ENCODE peak calls at places on chromosomes 1 and 21, in five cellular contexts. R is left lung; O is CD4-positive, alpha-beta T cell; L is lower lobe of right lung; F is tibial artery. B is an unnamed sample.
A peak's percentile ranks its signal among the peaks of the same experiment; 100 is the strongest.

GRCh38 chr1:172425339-172425738 is 4.9 kb downstream of the C1orf105 start:
- DNase-seq in R (no peak), F (no peak), L (no peak), O (no peak), B (no peak)

GRCh38 chr1:53288247-53289049 is 39.4 kb downstream of the LRP8 start:
- DNase-seq in O (no peak), R (no peak), F (no peak), L (no peak), B (no peak)

GRCh38 chr1:54284781-54285563 is 85.0 kb downstream of the MRPL37 start:
- DNase-seq in R (no peak), F (no peak), O (no peak), L (no peak), B (no peak)

GRCh38 chr1:116115476-116115875 is 4.3 kb downstream of the MAB21L3 start:
- DNase-seq in L (no peak), R (no peak), F (no peak), O (no peak), B (no peak)

GRCh38 chr1:239456788-239457187 is 70.4 kb downstream of the CHRM3 start:
- DNase-seq in F (no peak), O (no peak), R (no peak), L (no peak), B (no peak)

GRCh38 chr1:236992449-236992848 is 11.8 kb downstream of the MT1HL1 start:
- DNase-seq in F (no peak), R (no peak), L (no peak), O (no peak), B (no peak)

GRCh38 chr1:55869050-55869449 is 653.9 kb upstream of the USP24 start:
- DNase-seq in R (peak; percentile 41), O (no peak), F (peak; percentile 53), L (peak; percentile 69), B (no peak)

GRCh38 chr1:40783001-40783905 is at the start of gene KCNQ4:
- DNase-seq in O (no peak), R (peak; percentile 44), F (peak; percentile 62), L (peak; percentile 69), B (no peak)

GRCh38 chr1:235562589-235562988 is 58.3 kb upstream of the B3GALNT2 start:
- DNase-seq in F (no peak), R (no peak), O (no peak), L (no peak), B (no peak)

GRCh38 chr1:104136621-104137020 is 386.9 kb downstream of the AMY1C start:
- DNase-seq in L (no peak), O (no peak), R (no peak), F (no peak), B (no peak)

GRCh38 chr1:212858461-212859265 is 588 bp downstream of the FLVCR1 start:
- DNase-seq in O (no peak), L (peak; percentile 59), F (no peak), R (peak; percentile 41), B (no peak)

GRCh38 chr1:179728266-179728665 is 14.8 kb upstream of the FAM163A start:
- DNase-seq in L (no peak), F (no peak), R (no peak), O (no peak), B (no peak)

GRCh38 chr1:205798577-205798976 is 14.4 kb downstream of the SLC41A1 start:
- DNase-seq in O (no peak), R (no peak), F (no peak), L (no peak), B (no peak)

GRCh38 chr1:158149577-158150269 is 31.0 kb upstream of the CD1D start:
- DNase-seq in F (peak; percentile 95), L (peak; percentile 92), O (peak; percentile 38), R (peak; percentile 95), B (peak; percentile 93)

GRCh38 chr1:193104906-193105820 is at the start of gene GLRX2:
- DNase-seq in L (peak; percentile 91), F (peak; percentile 83), R (peak; percentile 90), O (peak; percentile 50), B (peak; percentile 79)

GRCh38 chr1:44826375-44827196 is 16.5 kb downstream of the PTCH2 start:
- DNase-seq in R (peak; percentile 85), O (no peak), L (peak; percentile 79), F (peak; percentile 78), B (peak; percentile 88)

GRCh38 chr1:28236656-28237331 is 870 bp downstream of the ATP5IF1 start:
- DNase-seq in F (no peak), R (no peak), L (no peak), O (no peak), B (no peak)

GRCh38 chr1:26234644-26235384 is 814 bp downstream of the CEP85 start:
- DNase-seq in F (no peak), R (no peak), O (no peak), L (no peak), B (no peak)

GRCh38 chr1:67618285-67619018 is 66.5 kb upstream of the GADD45A start:
- DNase-seq in R (peak; percentile 54), L (no peak), O (no peak), F (peak; percentile 79), B (no peak)

GRCh38 chr1:147676306-147677085 is 6.2 kb upstream of the ACP6 start:
- DNase-seq in F (no peak), O (no peak), L (no peak), R (no peak), B (no peak)

GRCh38 chr1:40411294-40411693 is 37.8 kb downstream of the SMAP2 start:
- DNase-seq in O (no peak), F (no peak), L (no peak), R (no peak), B (no peak)

GRCh38 chr21:36330904-36331303 is 10.9 kb downstream of the MORC3 start:
- DNase-seq in R (no peak), F (peak; percentile 33), L (no peak), O (peak; percentile 16), B (peak; percentile 54)

GRCh38 chr1:45246760-45247159 is 40.4 kb upstream of the ZSWIM5 start:
- DNase-seq in F (no peak), R (no peak), O (no peak), L (no peak), B (no peak)

GRCh38 chr1:210302501-210302900 is 26.2 kb upstream of the HHAT start:
- DNase-seq in R (no peak), L (no peak), O (no peak), F (peak; percentile 37), B (no peak)

GRCh38 chr1:59926381-59927243 is at the start of gene CYP2J2:
- DNase-seq in R (peak; percentile 58), F (peak; percentile 24), O (peak; percentile 6), L (peak; percentile 63), B (peak; percentile 46)

GRCh38 chr1:237358555-237358954 is 316.6 kb downstream of the RYR2 start:
- DNase-seq in L (no peak), F (no peak), R (no peak), O (no peak), B (no peak)

GRCh38 chr1:214933375-214933774 is 149.2 kb upstream of the KCNK2 start:
- DNase-seq in L (no peak), O (no peak), R (no peak), F (no peak), B (no peak)

GRCh38 chr1:214928574-214928973 is 154.0 kb upstream of the KCNK2 start:
- DNase-seq in O (no peak), L (no peak), F (no peak), R (no peak), B (no peak)

GRCh38 chr1:214923516-214923915 is 159.0 kb upstream of the KCNK2 start:
- DNase-seq in O (no peak), R (no peak), L (no peak), F (no peak), B (no peak)

GRCh38 chr1:214927791-214928190 is 154.7 kb upstream of the KCNK2 start:
- DNase-seq in O (no peak), L (no peak), R (no peak), F (no peak), B (no peak)
- TF ChIP-seq CTCF in O (no peak), L (no peak), R (no peak), F (no peak), B (no peak)

GRCh38 chr1:243916160-243916559 is 66.1 kb upstream of the AKT3 start:
- DNase-seq in R (no peak), O (no peak), F (no peak), L (no peak), B (no peak)

GRCh38 chr1:243912347-243912746 is 62.3 kb upstream of the AKT3 start:
- DNase-seq in O (no peak), L (no peak), F (no peak), R (no peak), B (no peak)

GRCh38 chr1:243921113-243921512 is 71.1 kb upstream of the AKT3 start:
- DNase-seq in L (no peak), O (no peak), F (no peak), R (no peak), B (no peak)

GRCh38 chr1:243917863-243918565 is 68.0 kb upstream of the AKT3 start:
- DNase-seq in O (no peak), R (no peak), L (no peak), F (no peak), B (no peak)

GRCh38 chr1:243917177-243917862 is 67.3 kb upstream of the AKT3 start:
- DNase-seq in F (no peak), R (no peak), L (peak; percentile 52), O (no peak), B (no peak)
- TF ChIP-seq CTCF in F (no peak), R (no peak), L (no peak), O (no peak), B (no peak)

DNA sequence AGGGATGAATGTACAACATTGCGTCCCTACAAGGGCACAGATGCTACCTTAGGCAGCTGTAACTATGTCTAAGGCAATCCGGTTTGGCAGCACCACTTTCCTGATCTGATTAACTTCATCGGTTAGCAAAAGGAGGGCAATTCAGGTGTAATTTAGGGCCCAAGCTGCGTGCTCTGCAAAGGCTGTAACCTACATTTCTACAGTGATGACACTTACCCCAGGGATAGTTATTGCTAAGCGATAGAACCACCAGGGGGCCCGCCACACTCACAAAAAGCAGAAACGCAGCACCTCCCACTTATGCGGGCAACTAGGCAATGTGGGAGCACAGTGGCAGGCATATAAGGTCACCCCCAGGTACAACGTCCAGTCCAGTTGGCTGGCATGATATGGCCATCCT is 113.5 kb downstream of the GDAP2 start:
- DNase-seq in F (no peak), R (no peak), L (no peak), O (no peak), B (no peak)
- TF ChIP-seq CTCF in F (no peak), R (no peak), L (no peak), O (no peak), B (no peak)

DNA sequence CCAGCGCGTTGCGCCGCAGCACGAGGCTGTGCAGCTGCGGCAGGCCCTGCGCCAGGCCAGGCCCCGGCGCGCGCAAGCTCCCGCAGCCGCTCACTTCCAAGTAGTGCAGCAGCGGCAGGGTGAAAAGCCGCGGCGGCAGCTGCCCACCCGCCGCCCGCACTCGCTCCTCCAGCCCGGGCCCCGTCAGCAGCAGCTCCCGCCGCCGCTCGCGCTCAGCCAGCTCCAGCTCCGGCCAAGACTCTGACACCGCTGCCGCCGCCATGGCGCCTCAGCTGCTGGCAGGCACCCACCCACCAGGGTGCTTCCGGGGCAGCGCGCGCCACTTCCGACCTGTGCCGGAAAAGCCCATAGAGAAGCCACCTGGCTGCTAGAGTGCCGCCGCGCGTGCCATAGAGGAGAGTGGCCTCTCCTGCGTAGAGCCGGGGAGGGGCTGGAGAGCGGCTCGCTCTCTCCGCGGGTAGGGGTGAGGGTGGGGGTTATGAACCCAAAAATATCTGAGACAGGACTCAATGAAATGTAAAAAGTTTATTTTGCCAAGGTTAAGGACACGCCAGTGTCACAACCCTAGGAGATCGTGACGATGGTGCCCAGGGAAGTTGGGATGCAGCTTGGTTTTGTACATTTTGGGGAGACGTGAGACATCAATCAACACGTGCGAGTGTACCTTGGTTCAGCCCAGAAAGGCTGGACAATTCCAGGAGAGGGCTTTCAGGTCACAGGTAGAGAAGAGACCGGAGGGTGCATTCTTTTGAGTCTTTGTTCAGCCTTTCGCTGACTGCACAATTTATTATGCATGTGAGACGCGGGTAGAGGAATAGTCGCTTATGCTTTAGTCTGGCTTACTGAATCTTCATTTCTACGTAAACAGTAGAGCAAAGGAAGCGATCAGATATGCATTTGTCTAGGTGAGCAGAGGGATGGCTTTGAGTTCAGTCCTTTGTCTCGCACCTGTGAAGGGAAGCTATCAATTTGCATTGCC is at the start of gene LRRC47:
- DNase-seq in F (peak; percentile 93), L (peak; percentile 98), R (peak; percentile 95), O (peak; percentile 93), B (peak; percentile 85)
- TF ChIP-seq CTCF in F (peak; percentile 6), L (no peak), R (peak; percentile 14), O (no peak), B (no peak)